ENCODE peak calls at places on chromosomes 16 and 17, in eight cellular contexts. One of them, this sample, is unnamed.

GRCh38 chr16:74249281-74249680 is 47.3 kb upstream of the PSMD7 start:
- DNase-seq in fibroblast of mammary gland: no peak
- DNase-seq in M059J: no peak
- DNase-seq in endodermal cell: no peak
- DNase-seq in activated T-cell treated with anti-CD3 and anti-CD28 coated beads for 24 hours: no peak
- DNase-seq in epithelial cell of prostate: no peak
- DNase-seq in stimulated activated CD4-positive, alpha-beta T cell treated with anti-CD3 and anti-CD28 coated beads, Interleukin-1b, Interleukin-23, amount 100 ng/mL, for 24 hours: no peak
- DNase-seq in mesendoderm: no peak
- DNase-seq in this sample: no peak

GRCh38 chr17:48262982-48263586 is 155.5 kb downstream of the SNX11 start:
- DNase-seq in stimulated activated CD4-positive, alpha-beta T cell treated with anti-CD3 and anti-CD28 coated beads, Interleukin-1b, Interleukin-23, amount 100 ng/mL, for 24 hours: no peak
- DNase-seq in epithelial cell of prostate: no peak
- DNase-seq in endodermal cell: no peak
- DNase-seq in mesendoderm: no peak
- DNase-seq in activated T-cell treated with anti-CD3 and anti-CD28 coated beads for 24 hours: no peak
- DNase-seq in fibroblast of mammary gland: peak
- DNase-seq in M059J: peak
- DNase-seq in this sample: peak

GRCh38 chr17:40980594-40980993 is 3.5 kb downstream of the KRT40 start:
- DNase-seq in M059J: no peak
- DNase-seq in endodermal cell: no peak
- DNase-seq in epithelial cell of prostate: no peak
- DNase-seq in fibroblast of mammary gland: peak
- DNase-seq in stimulated activated CD4-positive, alpha-beta T cell treated with anti-CD3 and anti-CD28 coated beads, Interleukin-1b, Interleukin-23, amount 100 ng/mL, for 24 hours: no peak
- DNase-seq in activated T-cell treated with anti-CD3 and anti-CD28 coated beads for 24 hours: no peak
- DNase-seq in mesendoderm: peak
- DNase-seq in this sample: no peak

GRCh38 chr16:81940781-81941560 is 70.3 kb downstream of the SDR42E1 start:
- DNase-seq in mesendoderm: peak
- DNase-seq in fibroblast of mammary gland: peak
- DNase-seq in epithelial cell of prostate: peak
- DNase-seq in M059J: peak
- DNase-seq in activated T-cell treated with anti-CD3 and anti-CD28 coated beads for 24 hours: no peak
- DNase-seq in endodermal cell: peak
- DNase-seq in stimulated activated CD4-positive, alpha-beta T cell treated with anti-CD3 and anti-CD28 coated beads, Interleukin-1b, Interleukin-23, amount 100 ng/mL, for 24 hours: no peak
- DNase-seq in this sample: peak

GRCh38 chr17:17019891-17020456 is 22.3 kb upstream of the MPRIP start:
- DNase-seq in epithelial cell of prostate: no peak
- DNase-seq in stimulated activated CD4-positive, alpha-beta T cell treated with anti-CD3 and anti-CD28 coated beads, Interleukin-1b, Interleukin-23, amount 100 ng/mL, for 24 hours: no peak
- DNase-seq in M059J: no peak
- DNase-seq in activated T-cell treated with anti-CD3 and anti-CD28 coated beads for 24 hours: no peak
- DNase-seq in fibroblast of mammary gland: no peak
- DNase-seq in endodermal cell: no peak
- DNase-seq in mesendoderm: no peak
- DNase-seq in this sample: no peak

GRCh38 chr17:32936894-32937500 is 9.0 kb downstream of the TMEM98 start:
- DNase-seq in fibroblast of mammary gland: peak
- DNase-seq in stimulated activated CD4-positive, alpha-beta T cell treated with anti-CD3 and anti-CD28 coated beads, Interleukin-1b, Interleukin-23, amount 100 ng/mL, for 24 hours: peak
- DNase-seq in M059J: peak
- DNase-seq in activated T-cell treated with anti-CD3 and anti-CD28 coated beads for 24 hours: peak
- DNase-seq in epithelial cell of prostate: no peak
- DNase-seq in endodermal cell: peak
- DNase-seq in mesendoderm: peak
- DNase-seq in this sample: peak

GRCh38 chr16:87806608-87807546 is 41.1 kb upstream of the KLHDC4 start:
- DNase-seq in epithelial cell of prostate: peak
- DNase-seq in stimulated activated CD4-positive, alpha-beta T cell treated with anti-CD3 and anti-CD28 coated beads, Interleukin-1b, Interleukin-23, amount 100 ng/mL, for 24 hours: peak
- DNase-seq in mesendoderm: peak
- DNase-seq in M059J: peak
- DNase-seq in activated T-cell treated with anti-CD3 and anti-CD28 coated beads for 24 hours: peak
- DNase-seq in fibroblast of mammary gland: peak
- DNase-seq in endodermal cell: peak
- DNase-seq in this sample: peak

GRCh38 chr17:60720763-60721531 is 43.3 kb downstream of the BCAS3 start:
- DNase-seq in fibroblast of mammary gland: peak
- DNase-seq in endodermal cell: peak
- DNase-seq in activated T-cell treated with anti-CD3 and anti-CD28 coated beads for 24 hours: peak
- DNase-seq in M059J: peak
- DNase-seq in stimulated activated CD4-positive, alpha-beta T cell treated with anti-CD3 and anti-CD28 coated beads, Interleukin-1b, Interleukin-23, amount 100 ng/mL, for 24 hours: peak
- DNase-seq in epithelial cell of prostate: peak
- DNase-seq in mesendoderm: peak
- DNase-seq in this sample: peak

GRCh38 chr17:45247429-45248131 is 14.3 kb downstream of the SPATA32 start:
- DNase-seq in endodermal cell: peak
- DNase-seq in fibroblast of mammary gland: peak
- DNase-seq in M059J: peak
- DNase-seq in mesendoderm: peak
- DNase-seq in epithelial cell of prostate: peak
- DNase-seq in stimulated activated CD4-positive, alpha-beta T cell treated with anti-CD3 and anti-CD28 coated beads, Interleukin-1b, Interleukin-23, amount 100 ng/mL, for 24 hours: peak
- DNase-seq in activated T-cell treated with anti-CD3 and anti-CD28 coated beads for 24 hours: peak
- DNase-seq in this sample: peak

GRCh38 chr17:57607553-57608120 is 137.5 kb downstream of the CCDC182 start:
- DNase-seq in M059J: peak
- DNase-seq in fibroblast of mammary gland: peak
- DNase-seq in epithelial cell of prostate: peak
- DNase-seq in stimulated activated CD4-positive, alpha-beta T cell treated with anti-CD3 and anti-CD28 coated beads, Interleukin-1b, Interleukin-23, amount 100 ng/mL, for 24 hours: no peak
- DNase-seq in activated T-cell treated with anti-CD3 and anti-CD28 coated beads for 24 hours: no peak
- DNase-seq in endodermal cell: no peak
- DNase-seq in mesendoderm: no peak
- DNase-seq in this sample: peak

This sample was measured in kidney tubule cell.